ENCODE peak calls at places on chromosome 11, in nine cellular contexts. A is tibial nerve; L is stimulated activated CD8-positive, alpha-beta memory T cell treated with anti-CD3 and anti-CD28 coated beads, Interleukin-12 subunit alpha, Interleukin-12 subunit beta, amount 100 ng/mL, for 1 hour; E is Calu3; G is stimulated activated CD4-positive, alpha-beta T cell treated with anti-CD3 and anti-CD28 coated beads, Interleukin-2, amount 100 ng/mL, for 48 hours; W is AG09319; H is spleen; C is GM06990; X is substantia nigra. Z is an unnamed sample.

GRCh38 chr11:394034-394857 is at the start of gene PKP3:
- DNase-seq in W (no peak), A (no peak), H (no peak), X (no peak), G (no peak), E (peak), L (no peak), C (no peak), Z (no peak)

GRCh38 chr11:14905104-14906033 is 13.3 kb upstream of the CYP2R1 start:
- DNase-seq in G (peak), H (peak), A (peak), C (peak), L (peak), X (peak), W (no peak), E (no peak), Z (no peak)

GRCh38 chr11:69463181-69463891 is 18.1 kb upstream of the LINC01488 start:
- DNase-seq in C (no peak), G (no peak), A (peak), E (no peak), L (no peak), W (peak), H (peak), X (no peak), Z (peak)

GRCh38 chr11:23226331-23226909 is 366.1 kb upstream of the CCDC179 start:
- DNase-seq in G (no peak), A (no peak), W (no peak), H (no peak), E (no peak), L (no peak), C (no peak), X (no peak), Z (no peak)

GRCh38 chr11:116500002-116500832 is 272.6 kb downstream of the BUD13 start:
- DNase-seq in H (no peak), C (no peak), A (no peak), G (no peak), E (no peak), X (no peak), L (no peak), W (no peak), Z (no peak)

GRCh38 chr11:65403607-65404121 is 17.2 kb downstream of the FRMD8 start:
- DNase-seq in L (no peak), G (no peak), H (no peak), A (no peak), C (peak), E (no peak), W (no peak), X (peak), Z (no peak)

GRCh38 chr11:61507962-61508824 is at the start of gene LRRC10B:
- DNase-seq in C (no peak), E (peak), G (no peak), L (no peak), X (no peak), W (no peak), A (no peak), H (no peak), Z (no peak)

GRCh38 chr11:69500285-69501120 is 19.0 kb downstream of the LINC01488 start:
- DNase-seq in A (no peak), L (no peak), G (no peak), W (no peak), H (peak), E (no peak), C (no peak), X (no peak), Z (no peak)

GRCh38 chr11:117657801-117658200 is 139.2 kb downstream of the DSCAML1 start:
- DNase-seq in C (no peak), X (peak), E (no peak), W (no peak), G (no peak), L (no peak), H (no peak), A (no peak), Z (no peak)

GRCh38 chr11:126007263-126007662 is 55.4 kb downstream of the CDON start:
- DNase-seq in A (peak), X (no peak), L (no peak), H (no peak), G (no peak), C (no peak), W (no peak), E (peak), Z (no peak)